ENCODE peak calls at places on chromosome 17, in ten cellular contexts. T is A549; W is glutamatergic neuron; K is tibial artery; M is GM20000; U is body of pancreas; G is NB4; B is kidney; S is activated CD8-positive, alpha-beta T cell treated with anti-CD3 and anti-CD28 coated beads for 36 hours; N is B cell. D is an unnamed sample.

GRCh38 chr17:31704483-31704882 is 154.6 kb downstream of the COPRS start:
- DNase-seq in W (no peak), S (no peak), M (no peak), B (no peak), N (no peak), K (no peak), T (no peak), U (no peak), G (no peak), D (no peak)

GRCh38 chr17:55742272-55743102 is 8.4 kb upstream of the PCTP start:
- DNase-seq in W (no peak), K (no peak), S (no peak), G (no peak), T (no peak), M (peak), U (no peak), B (no peak), N (no peak), D (peak)

GRCh38 chr17:75205037-75205792 is at the start of gene NUP85:
- DNase-seq in T (peak), W (peak), B (peak), S (peak), U (peak), M (peak), K (peak), G (peak), N (peak), D (peak)

GRCh38 chr17:2435181-2435741 is 34.4 kb upstream of the MNT start:
- DNase-seq in T (no peak), S (no peak), K (no peak), N (no peak), G (no peak), B (no peak), W (peak), U (no peak), M (no peak), D (no peak)

GRCh38 chr17:29789186-29790170 is 140.6 kb downstream of the SSH2 start:
- DNase-seq in W (no peak), U (peak), K (peak), S (no peak), T (no peak), G (no peak), N (no peak), M (no peak), B (no peak), D (no peak)

GRCh38 chr17:61335105-61335844 is 64.4 kb upstream of the TBX2 start:
- DNase-seq in K (peak), G (no peak), T (peak), U (no peak), M (no peak), W (no peak), N (no peak), S (no peak), B (no peak), D (no peak)

GRCh38 chr17:75808905-75809621 is 24.5 kb downstream of the UNK start:
- DNase-seq in M (peak), S (no peak), B (no peak), G (peak), T (no peak), W (peak), K (peak), U (peak), N (peak), D (no peak)

GRCh38 chr17:9192010-9192409 is 170.7 kb downstream of the NTN1 start:
- DNase-seq in K (no peak), U (no peak), W (no peak), B (no peak), N (no peak), T (no peak), M (no peak), G (no peak), S (no peak), D (no peak)

GRCh38 chr17:33292184-33292980 is 713 bp downstream of the ASIC2 start:
- DNase-seq in T (peak), K (no peak), U (no peak), S (no peak), G (no peak), B (peak), W (peak), N (no peak), M (peak), D (no peak)

GRCh38 chr17:1697681-1698080 is 12.5 kb downstream of the TLCD2 start:
- DNase-seq in M (no peak), K (no peak), U (no peak), S (no peak), T (no peak), W (no peak), N (no peak), G (no peak), B (no peak), D (no peak)

GRCh38 chr17:4229627-4230026 is 34.2 kb downstream of the ANKFY1 start:
- DNase-seq in G (no peak), W (no peak), T (no peak), N (no peak), K (peak), M (no peak), B (no peak), S (no peak), U (peak), D (no peak)

GRCh38 chr17:9522074-9522473 is 53.5 kb downstream of the STX8 start:
- DNase-seq in S (peak), U (peak), K (no peak), T (peak), G (peak), M (peak), N (no peak), B (no peak), W (no peak), D (peak)

GRCh38 chr17:7466644-7467341 is 12.6 kb downstream of the ZBTB4 start:
- DNase-seq in W (no peak), M (no peak), B (peak), N (no peak), T (no peak), G (no peak), U (peak), K (peak), S (no peak), D (no peak)

GRCh38 chr17:74892974-74893911 is at the start of gene FADS6:
- DNase-seq in N (no peak), M (no peak), S (no peak), U (no peak), B (no peak), K (no peak), G (no peak), W (no peak), T (no peak), D (no peak)

GRCh38 chr17:28698253-28698941 is 13.3 kb downstream of the PROCA1 start:
- DNase-seq in S (no peak), T (peak), G (no peak), M (no peak), U (peak), K (no peak), N (no peak), B (peak), W (no peak), D (peak)

GRCh38 chr17:57401556-57402488 is 145.5 kb downstream of the MSI2 start:
- DNase-seq in M (no peak), G (peak), K (no peak), S (no peak), U (no peak), W (no peak), B (no peak), N (no peak), T (peak), D (no peak)
- TF ChIP-seq CTCF in M (no peak), G (peak), K (no peak), S (no peak), U (no peak), W (no peak), B (no peak), N (no peak), T (peak), D (no peak)

DNA sequence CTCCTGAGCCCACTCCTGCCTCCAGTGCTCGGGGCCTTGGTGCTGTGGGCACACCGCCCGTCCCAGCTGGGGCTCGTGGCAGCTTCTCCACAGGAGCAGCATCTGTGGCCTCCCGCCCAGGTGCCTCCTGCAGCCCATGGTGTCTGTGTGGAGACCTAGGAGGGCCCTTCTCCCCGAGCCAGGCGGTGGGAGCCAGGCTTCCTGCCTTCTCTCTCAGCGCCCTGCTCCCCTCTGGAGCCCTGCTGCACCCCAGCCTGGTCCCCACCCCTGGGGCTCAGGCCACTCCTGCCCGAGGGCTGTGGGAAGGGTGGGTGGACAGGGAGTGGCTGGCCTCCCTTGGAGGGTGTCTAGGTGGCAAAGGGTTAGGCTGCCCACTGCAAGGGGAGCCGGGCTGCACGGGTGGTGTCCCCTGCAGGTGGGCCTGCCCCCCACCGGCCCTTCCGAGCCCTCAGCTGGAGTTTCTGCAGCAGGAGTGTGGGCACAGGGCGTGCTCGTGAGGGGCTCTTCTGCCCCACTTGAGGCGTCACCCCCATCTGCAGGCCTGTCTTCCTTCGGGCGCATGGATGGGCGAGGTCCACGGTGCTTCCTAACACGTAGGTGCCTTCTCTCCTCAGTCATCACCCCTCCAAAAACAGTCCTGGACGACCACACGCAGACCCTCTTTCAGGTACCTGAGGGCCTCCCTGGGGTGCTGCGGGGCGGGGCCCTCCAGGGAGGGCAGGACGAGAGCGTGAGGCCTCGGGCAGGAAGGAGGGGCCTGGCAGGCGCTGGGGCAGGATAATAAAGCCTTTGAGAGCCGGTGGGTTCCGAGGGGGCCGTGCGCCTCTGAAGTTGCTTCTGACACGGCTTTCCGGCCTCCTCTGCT is 10.8 kb downstream of the CENPX start:
- DNase-seq in N (no peak), B (no peak), G (no peak), M (no peak), S (no peak), U (no peak), K (no peak), T (no peak), W (no peak), D (no peak)
- TF ChIP-seq CTCF in N (no peak), B (no peak), G (no peak), M (no peak), S (no peak), U (no peak), K (no peak), T (no peak), W (no peak), D (no peak)

GRCh38 chr17:78313735-78314648 is 45.9 kb downstream of the SOCS3 start:
- DNase-seq in S (peak), K (peak), W (peak), G (peak), T (peak), B (peak), M (peak), U (peak), N (peak), D (peak)

GRCh38 chr17:78314683-78315354 is 45.1 kb downstream of the SOCS3 start:
- DNase-seq in B (peak), S (peak), K (no peak), T (no peak), U (no peak), G (no peak), N (no peak), M (no peak), W (no peak), D (peak)

GRCh38 chr17:78316115-78316866 is 43.6 kb downstream of the SOCS3 start:
- DNase-seq in U (no peak), K (no peak), T (peak), S (no peak), G (no peak), N (no peak), W (no peak), B (no peak), M (peak), D (peak)

GRCh38 chr17:78316867-78317816 is 42.7 kb downstream of the SOCS3 start:
- DNase-seq in M (peak), G (peak), T (peak), N (no peak), K (no peak), W (no peak), S (no peak), U (peak), B (peak), D (peak)

DNA sequence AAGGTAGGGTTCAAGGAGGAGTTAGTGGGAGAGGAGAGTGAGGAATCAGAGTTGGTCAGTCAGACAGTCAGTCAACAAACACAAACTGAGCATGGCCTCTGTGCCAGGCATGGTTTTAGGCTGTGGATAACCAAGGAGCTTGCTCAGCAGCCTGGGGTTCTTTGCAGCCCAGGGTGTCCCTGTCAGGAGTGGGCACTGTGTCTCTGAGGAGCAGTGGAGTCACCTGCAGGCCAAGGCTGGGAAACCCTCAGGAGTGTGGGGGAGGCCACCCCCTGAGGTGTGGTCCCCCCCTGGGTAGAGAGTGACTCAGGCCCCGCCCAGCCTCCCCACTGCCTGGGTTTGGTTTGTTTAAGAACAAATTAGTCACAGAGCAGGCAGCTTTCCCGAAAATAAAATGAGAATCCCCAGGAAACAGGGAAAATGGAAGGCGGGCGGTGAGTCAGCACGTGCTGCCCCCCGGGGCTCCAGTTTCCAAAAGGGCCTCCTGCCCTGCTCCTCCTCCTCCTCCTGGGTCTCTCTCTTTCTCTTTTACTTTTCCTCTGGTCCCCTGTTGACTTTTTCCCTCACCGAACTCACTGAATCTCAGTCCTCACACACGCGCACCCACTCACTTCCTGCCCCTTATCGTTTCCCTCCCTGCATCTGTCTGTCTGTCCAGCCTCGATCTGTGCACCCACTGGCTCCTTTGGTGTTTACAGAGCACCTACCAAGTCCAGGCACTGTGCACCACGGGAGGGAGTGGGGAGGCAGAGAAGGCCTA is 44.3 kb downstream of the SOCS3 start:
- DNase-seq in W (no peak), S (peak), U (peak), B (peak), N (no peak), T (peak), M (peak), K (peak), G (peak), D (peak)
- TF ChIP-seq CTCF in W (no peak), S (no peak), U (no peak), B (no peak), N (no peak), T (peak), M (no peak), K (no peak), G (no peak), D (no peak)

GRCh38 chr17:80202197-80202596 is 17.9 kb downstream of the SGSH start:
- DNase-seq in S (no peak), U (no peak), N (no peak), W (no peak), G (no peak), B (peak), M (no peak), T (no peak), K (no peak), D (no peak)

GRCh38 chr17:80201446-80201845 is 18.7 kb downstream of the SGSH start:
- DNase-seq in K (no peak), B (no peak), U (no peak), G (no peak), N (no peak), M (no peak), W (no peak), T (no peak), S (no peak), D (no peak)

GRCh38 chr17:80208050-80208449 is 12.1 kb downstream of the SGSH start:
- DNase-seq in N (peak), T (no peak), K (no peak), M (no peak), G (no peak), W (no peak), U (no peak), B (no peak), S (no peak), D (no peak)

GRCh38 chr17:80204626-80205468 is 15.3 kb downstream of the SGSH start:
- DNase-seq in K (no peak), G (no peak), B (no peak), U (no peak), N (no peak), W (no peak), M (no peak), T (no peak), S (no peak), D (no peak)

GRCh38 chr17:80203448-80204092 is 16.6 kb downstream of the SGSH start:
- DNase-seq in B (peak), M (no peak), W (no peak), N (no peak), T (no peak), K (no peak), S (no peak), U (no peak), G (peak), D (no peak)
- TF ChIP-seq CTCF in B (no peak), M (no peak), W (no peak), N (no peak), T (no peak), K (no peak), S (no peak), U (no peak), G (peak), D (no peak)

DNA sequence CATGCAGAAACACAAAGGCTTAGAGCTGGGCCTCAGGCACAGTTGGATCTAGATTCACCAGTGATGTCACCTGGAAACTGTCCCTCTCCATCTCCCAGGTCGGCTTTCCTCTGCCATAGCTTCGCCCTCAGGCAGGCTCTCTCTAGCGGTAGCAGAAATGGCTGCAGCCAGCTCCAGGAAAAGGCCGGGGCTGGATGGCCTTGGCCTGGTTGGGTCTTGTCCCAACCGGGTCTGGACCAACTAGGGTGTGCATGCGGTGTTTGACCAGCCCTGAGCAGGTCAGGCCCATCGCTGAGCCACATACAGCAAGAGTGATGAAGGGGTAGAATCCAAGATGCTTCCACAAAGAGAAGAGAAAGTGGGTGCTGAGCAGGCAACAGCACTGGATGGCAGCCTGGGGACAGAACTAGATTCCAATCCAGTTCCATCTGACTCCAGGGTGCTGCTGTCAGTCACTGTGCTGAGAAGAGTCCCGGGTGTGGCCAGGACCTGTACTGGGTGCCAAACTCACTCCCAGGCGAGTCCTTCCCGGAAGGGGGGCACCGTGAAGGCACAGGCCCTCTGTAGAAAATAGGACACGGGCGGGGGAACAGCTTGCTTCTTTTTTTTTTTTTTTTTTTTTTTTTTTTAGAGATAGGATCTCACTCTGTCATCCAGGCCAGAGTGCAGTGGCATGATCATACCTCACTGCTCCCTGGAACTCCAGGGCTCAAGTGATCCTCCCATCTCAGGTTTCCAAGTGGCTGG is 51.8 kb downstream of the SOCS3 start:
- DNase-seq in S (no peak), M (no peak), T (no peak), K (no peak), B (peak), W (no peak), G (no peak), U (peak), N (no peak), D (no peak)
- TF ChIP-seq CTCF in S (no peak), M (no peak), T (no peak), K (no peak), B (no peak), W (no peak), G (no peak), U (peak), N (no peak), D (no peak)

GRCh38 chr17:17730250-17730935 is 49.1 kb downstream of the RAI1 start:
- DNase-seq in T (no peak), K (no peak), M (no peak), W (no peak), N (no peak), S (no peak), U (no peak), B (no peak), G (no peak), D (no peak)

GRCh38 chr17:17728550-17729251 is 47.4 kb downstream of the RAI1 start:
- DNase-seq in T (peak), N (no peak), G (no peak), B (peak), M (no peak), W (no peak), S (no peak), U (no peak), K (no peak), D (peak)

GRCh38 chr17:17732892-17733670 is 51.8 kb downstream of the RAI1 start:
- DNase-seq in B (no peak), W (no peak), T (peak), M (no peak), K (no peak), G (no peak), S (no peak), N (no peak), U (no peak), D (no peak)

GRCh38 chr17:17729620-17730249 is 48.5 kb downstream of the RAI1 start:
- DNase-seq in W (no peak), S (peak), K (no peak), N (peak), G (peak), U (no peak), M (peak), B (no peak), T (peak), D (peak)

DNA sequence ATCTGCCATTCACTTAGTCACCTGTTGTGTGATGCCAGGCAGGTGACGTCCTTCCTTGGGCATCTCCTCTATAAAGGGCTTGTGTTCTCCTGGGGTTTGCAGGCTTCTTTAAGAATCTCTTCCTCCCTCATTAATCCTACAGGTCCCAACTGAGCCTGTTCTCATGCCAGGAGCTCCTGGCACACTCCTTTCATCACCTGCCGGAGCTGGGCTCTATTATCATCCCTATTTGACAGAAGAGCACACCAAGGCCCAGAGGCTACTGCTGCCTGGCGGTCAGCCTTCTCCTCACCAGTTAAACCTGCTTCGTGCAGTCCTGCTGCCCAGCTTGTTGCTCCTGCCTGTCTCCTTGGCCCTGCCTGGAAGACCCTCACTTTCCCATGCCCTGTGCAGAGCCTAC is 51.2 kb downstream of the RAI1 start:
- DNase-seq in S (no peak), G (no peak), W (no peak), K (no peak), T (no peak), B (no peak), M (no peak), U (no peak), N (no peak), D (peak)
- TF ChIP-seq CTCF in S (no peak), G (no peak), W (no peak), K (no peak), T (no peak), B (no peak), M (no peak), U (no peak), N (no peak), D (no peak)

D was measured in Calu3.